ENCODE peak calls at places on chromosome 4, in four cellular contexts. H is uterus, M is fibroblast of mammary gland, S is K562. Y is an unnamed sample.

GRCh38 chr4:36051634-36052033 is 192.7 kb downstream of the ARAP2 start:
- DNase-seq in M (no peak), S (no peak), H (no peak), Y (no peak)

GRCh38 chr4:85725727-85726170 is 250.8 kb downstream of the ARHGAP24 start:
- DNase-seq in H (no peak), S (peak), M (peak), Y (no peak)

GRCh38 chr4:48296330-48296729 is 26.7 kb upstream of the TEC start:
- DNase-seq in S (no peak), H (no peak), M (peak), Y (no peak)

GRCh38 chr4:152294331-152294730 is 241.6 kb downstream of the FBXW7 start:
- DNase-seq in H (no peak), S (no peak), M (no peak), Y (no peak)

GRCh38 chr4:81375745-81376144 is 96.0 kb downstream of the RASGEF1B start:
- DNase-seq in S (no peak), H (no peak), M (no peak), Y (no peak)

GRCh38 chr4:173524218-173525117 is 5.6 kb downstream of the HAND2 start:
- DNase-seq in H (no peak), M (no peak), S (no peak), Y (no peak)

GRCh38 chr4:77742054-77742453 is 77.1 kb downstream of the CNOT6L start:
- DNase-seq in M (peak), H (no peak), S (no peak), Y (peak)

GRCh38 chr4:154744341-154744948 is 645 bp downstream of the LRAT start:
- DNase-seq in S (no peak), M (no peak), H (no peak), Y (no peak)

GRCh38 chr4:67545996-67546356 is 673 bp upstream of the CENPC start:
- DNase-seq in S (no peak), H (no peak), M (no peak), Y (no peak)

GRCh38 chr4:85368932-85369331 is 106.0 kb upstream of the ARHGAP24 start:
- DNase-seq in H (no peak), M (no peak), S (no peak), Y (no peak)

GRCh38 chr4:186932631-186933150 is 209.0 kb upstream of the FAT1 start:
- DNase-seq in H (no peak), S (no peak), M (peak), Y (no peak)

GRCh38 chr4:95508421-95508820 is 40.4 kb downstream of the UNC5C start:
- DNase-seq in H (no peak), M (peak), S (no peak), Y (no peak)

GRCh38 chr4:115945026-115945425 is 831.6 kb upstream of the NDST4 start:
- DNase-seq in M (no peak), S (no peak), H (no peak), Y (peak)

GRCh38 chr4:38867478-38868054 is at the start of gene FAM114A1:
- DNase-seq in M (peak), H (peak), S (peak), Y (peak)

GRCh38 chr4:35447474-35447873 is 796.8 kb downstream of the ARAP2 start:
- DNase-seq in M (no peak), S (no peak), H (no peak), Y (no peak)

GRCh38 chr4:12239897-12240636 is 811.4 kb upstream of the HS3ST1 start:
- DNase-seq in S (no peak), M (no peak), H (no peak), Y (no peak)

GRCh38 chr4:78057135-78057599 is at the start of gene FRAS1:
- DNase-seq in M (peak), S (no peak), H (peak), Y (peak)

GRCh38 chr4:113248320-113248719 is 198.9 kb downstream of the ANK2 start:
- DNase-seq in S (no peak), H (no peak), M (no peak), Y (no peak)

GRCh38 chr4:143599827-143600226 is 86.3 kb downstream of the SMARCA5 start:
- DNase-seq in S (no peak), M (no peak), H (no peak), Y (no peak)

GRCh38 chr4:173538148-173538902 is 8.3 kb upstream of the HAND2 start:
- DNase-seq in H (peak), M (peak), S (no peak), Y (no peak)

GRCh38 chr4:5712931-5713330 is 1.9 kb downstream of the EVC start:
- DNase-seq in S (no peak), H (no peak), M (no peak), Y (no peak)
- TF ChIP-seq CTCF in S (no peak), H (no peak), M (no peak), Y (no peak)

GRCh38 chr4:1872918-1873269 is 1.7 kb downstream of the NSD2 start:
- DNase-seq in S (no peak), M (peak), H (no peak), Y (peak)
- H3K4me3 ChIP-seq in S (peak), M (peak), H (no peak), Y (peak)

GRCh38 chr4:73068496-73069337 is 799 bp downstream of the COX18 start:
- DNase-seq in H (no peak), S (peak), M (peak), Y (peak)

GRCh38 chr4:73067971-73068394 is 1.5 kb downstream of the COX18 start:
- DNase-seq in H (no peak), S (no peak), M (peak), Y (peak)

GRCh38 chr4:73070072-73070385 is 513 bp upstream of the COX18 start:
- DNase-seq in S (no peak), H (no peak), M (no peak), Y (no peak)

GRCh38 chr4:73066928-73067327 is 2.6 kb downstream of the COX18 start:
- DNase-seq in S (no peak), H (no peak), M (no peak), Y (no peak)

DNA sequence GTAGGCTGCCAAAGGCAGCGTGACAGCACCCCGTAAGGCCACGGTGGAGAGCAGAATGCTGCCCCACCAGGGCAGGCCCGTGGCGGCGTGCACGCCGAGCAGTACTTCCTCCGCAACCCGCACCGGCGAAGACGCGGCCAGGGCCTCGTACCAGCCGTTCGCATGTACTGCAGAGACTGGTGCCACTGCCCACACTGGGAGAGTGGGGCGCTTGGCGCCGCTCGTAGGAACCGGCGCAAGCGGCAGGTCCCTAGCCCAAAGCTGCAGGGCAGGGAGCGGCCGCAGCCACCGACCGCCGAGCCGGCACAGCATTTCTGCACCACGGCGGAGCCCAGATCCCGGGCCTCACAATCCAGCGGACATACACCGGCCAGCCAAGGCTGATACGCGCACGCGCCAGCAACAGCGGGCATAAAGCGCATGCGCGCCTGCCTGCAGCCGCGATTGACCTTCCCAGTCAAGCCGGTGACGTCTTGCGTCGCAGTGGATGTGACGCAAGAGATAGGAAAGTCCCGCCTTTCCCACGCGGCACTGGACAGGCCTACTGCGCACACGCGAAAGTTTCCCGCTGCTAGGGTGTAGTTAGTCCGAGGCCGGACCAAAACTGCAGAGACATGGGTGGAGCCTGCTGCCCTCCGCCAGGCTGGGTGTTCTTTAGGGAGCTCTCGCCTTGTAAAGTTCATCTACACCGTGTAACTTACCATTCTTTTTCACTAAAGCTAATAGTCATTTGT is at the start of gene COX18:
- DNase-seq in S (peak), M (peak), H (peak), Y (peak)
- TF ChIP-seq CTCF in S (no peak), M (no peak), H (peak), Y (no peak)

GRCh38 chr4:3659131-3659530 is 107.1 kb upstream of the ADRA2C start:
- DNase-seq in H (no peak), M (no peak), S (no peak), Y (no peak)
- H3K4me3 ChIP-seq in H (no peak), M (no peak), S (no peak), Y (no peak)

GRCh38 chr4:125546272-125546671 is 231.5 kb downstream of the FAT4 start:
- DNase-seq in H (no peak), M (no peak), S (no peak), Y (no peak)
- TF ChIP-seq CTCF in H (no peak), M (no peak), S (no peak), Y (no peak)

GRCh38 chr4:6892190-6892908 is 17.3 kb upstream of the TBC1D14 start:
- DNase-seq in H (no peak), S (peak), M (peak), Y (peak)
- H3K4me3 ChIP-seq in H (no peak), S (peak), M (no peak), Y (no peak)

GRCh38 chr4:82899339-82899738 is 1.2 kb upstream of the THAP9 start:
- DNase-seq in H (no peak), S (no peak), M (peak), Y (peak)

GRCh38 chr4:82903737-82904136 is 3.2 kb downstream of the THAP9 start:
- DNase-seq in H (no peak), M (no peak), S (no peak), Y (no peak)

GRCh38 chr4:82900335-82901128 is at the start of gene THAP9:
- DNase-seq in M (peak), H (peak), S (peak), Y (peak)

GRCh38 chr4:82900016-82900334 is 560 bp upstream of the THAP9 start:
- DNase-seq in M (no peak), H (no peak), S (no peak), Y (peak)

DNA sequence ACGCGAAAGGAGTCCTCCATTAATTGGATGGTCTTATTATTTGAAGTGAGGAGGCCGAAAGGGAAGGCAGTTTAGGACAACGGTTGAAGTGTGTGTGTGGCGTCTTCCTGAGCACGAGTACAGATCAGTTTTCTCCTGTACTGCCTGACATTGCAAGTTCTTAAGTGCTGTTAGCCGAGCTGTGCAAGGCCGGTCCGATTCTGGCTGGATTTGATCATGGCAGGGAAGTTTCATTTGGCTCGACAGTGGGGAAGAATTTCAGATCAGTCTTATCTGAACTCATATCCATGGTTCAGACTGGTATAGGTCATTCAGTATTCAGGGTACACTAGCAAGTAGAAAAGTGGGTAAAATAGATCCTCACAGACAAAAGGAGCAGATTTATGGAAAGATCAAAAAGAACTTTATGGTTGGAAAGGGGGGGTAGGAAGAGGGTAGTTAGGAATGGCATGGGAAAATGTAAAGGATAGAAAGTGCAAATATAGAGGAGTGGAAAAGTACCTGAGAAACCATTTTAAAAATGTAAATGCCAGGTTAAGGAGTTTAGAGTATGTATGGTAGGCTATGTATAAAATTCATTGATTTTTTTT is 689 bp downstream of the THAP9 start:
- DNase-seq in S (no peak), H (no peak), M (peak), Y (no peak)
- TF ChIP-seq CTCF in S (no peak), H (no peak), M (no peak), Y (no peak)

DNA sequence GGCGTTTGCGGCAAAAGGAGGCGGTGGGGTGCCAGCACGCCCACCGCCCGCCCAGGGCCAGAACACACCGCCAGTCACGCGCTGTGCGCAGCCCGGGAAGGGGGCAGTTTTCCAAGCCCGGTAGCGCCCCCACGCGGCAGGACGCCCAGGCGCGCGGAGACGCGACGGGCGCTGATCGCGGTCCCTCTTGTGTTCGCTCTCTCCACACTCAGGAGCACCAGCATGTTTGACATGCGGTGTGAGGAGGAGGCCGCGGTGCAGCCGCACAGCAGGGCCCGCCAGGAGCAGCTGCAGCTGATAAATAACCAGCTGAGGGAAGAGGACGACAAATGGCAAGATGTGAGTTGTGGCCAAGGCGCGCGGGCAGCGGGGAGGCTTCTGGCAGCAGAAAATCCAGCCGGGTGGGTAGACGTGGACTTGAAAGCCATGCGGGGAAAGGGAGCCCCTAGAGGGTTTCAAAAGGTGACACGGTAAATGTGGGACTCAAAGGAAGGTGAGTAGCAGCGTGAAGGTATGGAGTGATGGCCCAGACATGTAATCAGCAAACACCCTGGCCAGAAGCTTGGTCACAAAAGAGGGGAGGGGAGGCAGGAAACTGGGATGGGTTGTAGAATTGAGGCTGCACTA is 104.1 kb downstream of the PHOX2B start:
- DNase-seq in S (peak), H (peak), M (peak), Y (peak)
- H3K4me3 ChIP-seq in S (no peak), H (no peak), M (no peak), Y (no peak)

GRCh38 chr4:21879187-21879586 is 69.4 kb downstream of the KCNIP4 start:
- DNase-seq in H (no peak), M (peak), S (no peak), Y (no peak)
- TF ChIP-seq CTCF in H (no peak), M (peak), S (no peak), Y (no peak)

Y was measured in epithelial cell of esophagus.